ENCODE peak calls at places on chromosomes 11 and 22, in eight cellular contexts. One of them, this sample, is unnamed.

GRCh38 chr11:95789506-95790122 is at the start of gene FAM76B:
- DNase-seq in right atrium auricular region: peak
- DNase-seq in GM23338: peak
- DNase-seq in keratinocyte: peak
- DNase-seq in A549: peak
- DNase-seq in uterus: peak
- DNase-seq in A673: peak
- DNase-seq in RWPE2: peak
- DNase-seq in this sample: peak

GRCh38 chr11:43419460-43419859 is 60.7 kb downstream of the TTC17 start:
- DNase-seq in A673: peak
- DNase-seq in RWPE2: no peak
- DNase-seq in GM23338: peak
- DNase-seq in A549: peak
- DNase-seq in right atrium auricular region: no peak
- DNase-seq in keratinocyte: no peak
- DNase-seq in uterus: no peak
- DNase-seq in this sample: peak

GRCh38 chr22:44407404-44408226 is 90.4 kb downstream of the RTL6 start:
- DNase-seq in A549: no peak
- DNase-seq in GM23338: no peak
- DNase-seq in RWPE2: peak
- DNase-seq in right atrium auricular region: no peak
- DNase-seq in uterus: no peak
- DNase-seq in keratinocyte: no peak
- DNase-seq in A673: no peak
- DNase-seq in this sample: no peak

GRCh38 chr11:70016666-70017347 is 61.3 kb upstream of the ANO1 start:
- DNase-seq in right atrium auricular region: no peak
- DNase-seq in GM23338: no peak
- DNase-seq in keratinocyte: peak
- DNase-seq in A673: no peak
- DNase-seq in uterus: no peak
- DNase-seq in A549: no peak
- DNase-seq in RWPE2: peak
- DNase-seq in this sample: no peak

GRCh38 chr11:9002920-9003572 is 755 bp downstream of the NRIP3 start:
- DNase-seq in A673: no peak
- DNase-seq in keratinocyte: no peak
- DNase-seq in GM23338: peak
- DNase-seq in RWPE2: no peak
- DNase-seq in uterus: no peak
- DNase-seq in A549: no peak
- DNase-seq in right atrium auricular region: no peak
- DNase-seq in this sample: no peak

GRCh38 chr22:45775569-45776312 is 104.1 kb downstream of the ATXN10 start:
- DNase-seq in right atrium auricular region: no peak
- DNase-seq in RWPE2: no peak
- DNase-seq in uterus: no peak
- DNase-seq in GM23338: no peak
- DNase-seq in keratinocyte: no peak
- DNase-seq in A549: no peak
- DNase-seq in A673: no peak
- DNase-seq in this sample: peak

GRCh38 chr11:1443737-1444136 is 42.8 kb downstream of the MOB2 start:
- DNase-seq in A549: no peak
- DNase-seq in keratinocyte: no peak
- DNase-seq in RWPE2: no peak
- DNase-seq in right atrium auricular region: no peak
- DNase-seq in GM23338: no peak
- DNase-seq in uterus: no peak
- DNase-seq in A673: no peak
- DNase-seq in this sample: no peak

GRCh38 chr11:12569499-12570040 is 104.7 kb upstream of the TEAD1 start:
- DNase-seq in A673: no peak
- DNase-seq in RWPE2: no peak
- DNase-seq in uterus: no peak
- DNase-seq in A549: no peak
- DNase-seq in GM23338: no peak
- DNase-seq in keratinocyte: no peak
- DNase-seq in right atrium auricular region: no peak
- DNase-seq in this sample: no peak

GRCh38 chr22:49961601-49962011 is 1.0 kb downstream of the PIM3 start:
- DNase-seq in A549: no peak
- DNase-seq in RWPE2: peak
- DNase-seq in uterus: no peak
- DNase-seq in keratinocyte: no peak
- DNase-seq in GM23338: peak
- DNase-seq in right atrium auricular region: no peak
- DNase-seq in A673: peak
- DNase-seq in this sample: no peak

GRCh38 chr22:49959782-49960158 is 802 bp upstream of the PIM3 start:
- DNase-seq in right atrium auricular region: no peak
- DNase-seq in GM23338: peak
- DNase-seq in A549: no peak
- DNase-seq in A673: no peak
- DNase-seq in uterus: no peak
- DNase-seq in RWPE2: no peak
- DNase-seq in keratinocyte: no peak
- DNase-seq in this sample: no peak

GRCh38 chr22:49962012-49962750 is 1.6 kb downstream of the PIM3 start:
- DNase-seq in RWPE2: peak
- DNase-seq in A549: peak
- DNase-seq in uterus: peak
- DNase-seq in GM23338: peak
- DNase-seq in A673: peak
- DNase-seq in right atrium auricular region: peak
- DNase-seq in keratinocyte: peak
- DNase-seq in this sample: peak

GRCh38 chr22:49960159-49960966 is at the start of gene PIM3:
- DNase-seq in RWPE2: no peak
- DNase-seq in keratinocyte: peak
- DNase-seq in A549: peak
- DNase-seq in right atrium auricular region: peak
- DNase-seq in GM23338: peak
- DNase-seq in A673: peak
- DNase-seq in uterus: peak
- DNase-seq in this sample: peak

GRCh38 chr22:49960967-49961600 is 512 bp downstream of the PIM3 start:
- DNase-seq in RWPE2: peak
- DNase-seq in right atrium auricular region: no peak
- DNase-seq in GM23338: peak
- DNase-seq in keratinocyte: no peak
- DNase-seq in A673: no peak
- DNase-seq in A549: no peak
- DNase-seq in uterus: peak
- DNase-seq in this sample: peak
- H3K27ac ChIP-seq in RWPE2: peak
- H3K27ac ChIP-seq in right atrium auricular region: peak
- H3K27ac ChIP-seq in GM23338: no peak
- H3K27ac ChIP-seq in keratinocyte: peak
- H3K27ac ChIP-seq in A673: peak
- H3K27ac ChIP-seq in A549: peak
- H3K27ac ChIP-seq in uterus: peak
- H3K27ac ChIP-seq in this sample: no peak

GRCh38 chr11:44608654-44609027 is 43.2 kb downstream of the CD82 start:
- DNase-seq in GM23338: no peak
- DNase-seq in A673: no peak
- DNase-seq in keratinocyte: no peak
- DNase-seq in uterus: no peak
- DNase-seq in right atrium auricular region: no peak
- DNase-seq in A549: no peak
- DNase-seq in RWPE2: no peak
- DNase-seq in this sample: peak

GRCh38 chr11:44606472-44606871 is 41.0 kb downstream of the CD82 start:
- DNase-seq in A549: no peak
- DNase-seq in RWPE2: no peak
- DNase-seq in A673: no peak
- DNase-seq in uterus: no peak
- DNase-seq in keratinocyte: no peak
- DNase-seq in GM23338: no peak
- DNase-seq in right atrium auricular region: no peak
- DNase-seq in this sample: no peak

GRCh38 chr11:44605965-44606364 is 40.5 kb downstream of the CD82 start:
- DNase-seq in A673: no peak
- DNase-seq in right atrium auricular region: no peak
- DNase-seq in GM23338: no peak
- DNase-seq in uterus: no peak
- DNase-seq in keratinocyte: no peak
- DNase-seq in A549: no peak
- DNase-seq in RWPE2: no peak
- DNase-seq in this sample: no peak

GRCh38 chr11:44607987-44608386 is 42.5 kb downstream of the CD82 start:
- DNase-seq in right atrium auricular region: no peak
- DNase-seq in A673: no peak
- DNase-seq in RWPE2: no peak
- DNase-seq in GM23338: no peak
- DNase-seq in uterus: no peak
- DNase-seq in keratinocyte: no peak
- DNase-seq in A549: no peak
- DNase-seq in this sample: no peak

GRCh38 chr11:44607324-44607962 is 42.0 kb downstream of the CD82 start:
- DNase-seq in GM23338: no peak
- DNase-seq in A673: no peak
- DNase-seq in uterus: no peak
- DNase-seq in keratinocyte: no peak
- DNase-seq in right atrium auricular region: no peak
- DNase-seq in A549: no peak
- DNase-seq in RWPE2: no peak
- DNase-seq in this sample: no peak
- H3K27ac ChIP-seq in GM23338: no peak
- H3K27ac ChIP-seq in A673: no peak
- H3K27ac ChIP-seq in uterus: no peak
- H3K27ac ChIP-seq in keratinocyte: no peak
- H3K27ac ChIP-seq in right atrium auricular region: no peak
- H3K27ac ChIP-seq in A549: no peak
- H3K27ac ChIP-seq in RWPE2: no peak
- H3K27ac ChIP-seq in this sample: peak

DNA sequence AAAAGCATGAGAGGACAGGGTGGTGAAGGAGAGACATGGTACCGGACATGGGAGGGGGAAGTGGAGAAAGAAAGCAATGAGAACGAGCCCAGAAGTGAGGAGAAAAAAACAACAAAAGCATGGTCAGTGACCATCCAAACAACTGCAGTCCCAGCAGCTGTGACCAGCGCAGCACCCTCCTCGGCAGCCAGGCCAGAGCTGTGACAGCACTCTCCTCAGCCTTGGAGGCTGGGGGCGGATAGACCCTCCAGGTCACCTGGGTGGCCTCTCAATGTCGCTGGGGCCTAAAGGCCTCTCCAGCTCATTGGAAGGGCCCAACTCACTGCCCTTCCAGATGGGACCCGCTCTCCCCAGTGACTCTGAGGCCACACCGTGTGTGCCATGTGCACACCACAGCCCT is 103.3 kb downstream of the MED15 start:
- DNase-seq in RWPE2: peak
- DNase-seq in right atrium auricular region: no peak
- DNase-seq in keratinocyte: no peak
- DNase-seq in A549: no peak
- DNase-seq in GM23338: no peak
- DNase-seq in uterus: no peak
- DNase-seq in A673: no peak
- DNase-seq in this sample: no peak
- H3K27ac ChIP-seq in RWPE2: no peak
- H3K27ac ChIP-seq in right atrium auricular region: no peak
- H3K27ac ChIP-seq in keratinocyte: no peak
- H3K27ac ChIP-seq in A549: no peak
- H3K27ac ChIP-seq in GM23338: no peak
- H3K27ac ChIP-seq in uterus: no peak
- H3K27ac ChIP-seq in A673: no peak
- H3K27ac ChIP-seq in this sample: no peak

DNA sequence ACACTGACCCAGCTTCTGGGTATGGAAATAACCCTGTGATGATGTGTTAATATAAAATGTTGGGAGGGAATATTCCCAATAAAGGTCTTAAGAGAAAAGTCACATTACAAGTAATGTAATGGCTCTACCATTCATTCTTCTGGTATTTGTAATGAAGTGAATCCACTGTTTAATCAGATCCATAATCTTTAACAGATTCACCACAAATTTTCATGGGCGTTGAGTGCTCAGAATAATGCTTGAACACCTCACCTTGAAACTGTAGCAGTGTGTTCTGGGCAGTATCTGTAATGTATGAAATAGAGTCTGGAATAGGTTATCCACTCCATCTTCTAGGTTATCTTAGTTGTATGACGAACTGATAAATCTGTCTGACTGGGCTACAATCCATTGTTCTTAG is 26.6 kb upstream of the CRTAM start:
- DNase-seq in right atrium auricular region: no peak
- DNase-seq in GM23338: no peak
- DNase-seq in A549: no peak
- DNase-seq in uterus: no peak
- DNase-seq in RWPE2: no peak
- DNase-seq in A673: no peak
- DNase-seq in keratinocyte: no peak
- DNase-seq in this sample: no peak
- H3K27ac ChIP-seq in right atrium auricular region: no peak
- H3K27ac ChIP-seq in GM23338: peak
- H3K27ac ChIP-seq in A549: no peak
- H3K27ac ChIP-seq in uterus: no peak
- H3K27ac ChIP-seq in RWPE2: no peak
- H3K27ac ChIP-seq in A673: no peak
- H3K27ac ChIP-seq in keratinocyte: no peak
- H3K27ac ChIP-seq in this sample: no peak

DNA sequence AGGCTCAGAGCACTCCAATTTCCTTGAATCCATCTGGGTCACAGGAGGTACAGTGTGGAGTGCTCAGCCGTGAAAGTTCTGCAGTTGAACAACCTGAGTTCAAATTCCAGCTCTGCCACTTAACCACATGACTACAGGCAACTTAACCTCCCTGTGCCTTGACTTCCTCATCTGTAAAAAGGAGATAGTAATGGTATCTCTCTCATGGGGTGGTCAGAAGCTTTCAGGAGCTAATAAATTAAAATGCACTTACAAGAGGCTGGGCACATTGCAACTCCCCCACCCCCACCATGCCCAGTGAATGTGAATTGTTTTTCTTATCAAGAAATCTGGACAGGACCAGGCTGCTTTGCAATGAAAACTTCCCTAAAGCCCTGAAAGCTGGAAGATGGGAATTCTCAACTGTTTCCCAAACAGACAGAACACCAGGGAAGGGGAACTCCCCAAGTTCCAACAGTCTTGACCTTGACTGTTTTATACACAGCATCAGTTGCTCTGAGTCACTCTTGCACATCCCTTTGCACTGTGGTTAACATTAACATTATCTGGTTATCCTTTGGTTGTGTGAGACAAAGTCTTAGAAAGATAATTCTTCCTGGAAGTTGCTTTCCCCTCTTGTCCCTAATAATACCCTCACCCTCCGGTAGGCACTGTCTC is 137.0 kb downstream of the SLC1A2 start:
- DNase-seq in A549: no peak
- DNase-seq in A673: no peak
- DNase-seq in GM23338: no peak
- DNase-seq in keratinocyte: no peak
- DNase-seq in uterus: no peak
- DNase-seq in right atrium auricular region: no peak
- DNase-seq in RWPE2: no peak
- DNase-seq in this sample: no peak
- H3K27ac ChIP-seq in A549: no peak
- H3K27ac ChIP-seq in A673: no peak
- H3K27ac ChIP-seq in GM23338: no peak
- H3K27ac ChIP-seq in keratinocyte: no peak
- H3K27ac ChIP-seq in uterus: peak
- H3K27ac ChIP-seq in right atrium auricular region: peak
- H3K27ac ChIP-seq in RWPE2: no peak
- H3K27ac ChIP-seq in this sample: no peak